ENCODE peak calls at places on chromosomes 16 and 17, in eight cellular contexts. One of them, this sample, is unnamed.

GRCh38 chr16:55273959-55274358 is 50.0 kb upstream of the IRX6 start:
- DNase-seq in left cardiac atrium: no peak
- DNase-seq in HEK293T: no peak
- DNase-seq in CD8-positive, alpha-beta memory T cell: no peak
- DNase-seq in H54: no peak
- DNase-seq in AG08396: no peak
- DNase-seq in nephron progenitor cell: no peak
- DNase-seq in foreskin fibroblast: no peak
- DNase-seq in this sample: no peak

GRCh38 chr17:7974638-7975131 is 27.7 kb upstream of the GUCY2D start:
- DNase-seq in left cardiac atrium: no peak
- DNase-seq in foreskin fibroblast: no peak
- DNase-seq in AG08396: no peak
- DNase-seq in CD8-positive, alpha-beta memory T cell: no peak
- DNase-seq in nephron progenitor cell: no peak
- DNase-seq in H54: no peak
- DNase-seq in HEK293T: no peak
- DNase-seq in this sample: no peak

GRCh38 chr17:57949649-57950048 is 5.6 kb downstream of the CUEDC1 start:
- DNase-seq in AG08396: no peak
- DNase-seq in foreskin fibroblast: peak; percentile 61
- DNase-seq in left cardiac atrium: no peak
- DNase-seq in CD8-positive, alpha-beta memory T cell: no peak
- DNase-seq in nephron progenitor cell: no peak
- DNase-seq in HEK293T: no peak
- DNase-seq in H54: no peak
- DNase-seq in this sample: no peak

GRCh38 chr16:3645504-3646347 is 8.8 kb upstream of the DNASE1 start:
- DNase-seq in left cardiac atrium: no peak
- DNase-seq in nephron progenitor cell: peak; percentile 64
- DNase-seq in H54: no peak
- DNase-seq in HEK293T: no peak
- DNase-seq in CD8-positive, alpha-beta memory T cell: no peak
- DNase-seq in foreskin fibroblast: peak; percentile 66
- DNase-seq in AG08396: peak; percentile 58
- DNase-seq in this sample: no peak

GRCh38 chr16:30068750-30069574 is 3.4 kb downstream of the ALDOA start:
- DNase-seq in left cardiac atrium: no peak
- DNase-seq in H54: no peak
- DNase-seq in CD8-positive, alpha-beta memory T cell: peak; percentile 50
- DNase-seq in foreskin fibroblast: peak; percentile 59
- DNase-seq in HEK293T: no peak
- DNase-seq in AG08396: no peak
- DNase-seq in nephron progenitor cell: no peak
- DNase-seq in this sample: peak; percentile 30

GRCh38 chr16:57670206-57670605 is 2.1 kb downstream of the ADGRG3 start:
- DNase-seq in foreskin fibroblast: no peak
- DNase-seq in HEK293T: no peak
- DNase-seq in left cardiac atrium: no peak
- DNase-seq in nephron progenitor cell: no peak
- DNase-seq in H54: no peak
- DNase-seq in CD8-positive, alpha-beta memory T cell: no peak
- DNase-seq in AG08396: no peak
- DNase-seq in this sample: no peak

GRCh38 chr16:20074089-20074956 is 633 bp upstream of the GPR139 start:
- DNase-seq in AG08396: no peak
- DNase-seq in nephron progenitor cell: no peak
- DNase-seq in H54: no peak
- DNase-seq in HEK293T: no peak
- DNase-seq in foreskin fibroblast: no peak
- DNase-seq in left cardiac atrium: no peak
- DNase-seq in CD8-positive, alpha-beta memory T cell: no peak
- DNase-seq in this sample: no peak

GRCh38 chr17:34981538-34982241 is 1.4 kb downstream of the LIG3 start:
- DNase-seq in foreskin fibroblast: peak; percentile 54
- DNase-seq in nephron progenitor cell: no peak
- DNase-seq in HEK293T: peak; percentile 53
- DNase-seq in H54: no peak
- DNase-seq in left cardiac atrium: no peak
- DNase-seq in AG08396: peak; percentile 21
- DNase-seq in CD8-positive, alpha-beta memory T cell: no peak
- DNase-seq in this sample: no peak

GRCh38 chr17:55845385-55845784 is 94.5 kb downstream of the PCTP start:
- DNase-seq in AG08396: peak; percentile 79
- DNase-seq in HEK293T: peak; percentile 53
- DNase-seq in H54: no peak
- DNase-seq in CD8-positive, alpha-beta memory T cell: no peak
- DNase-seq in foreskin fibroblast: peak; percentile 73
- DNase-seq in nephron progenitor cell: peak; percentile 78
- DNase-seq in left cardiac atrium: peak; percentile 60
- DNase-seq in this sample: no peak

GRCh38 chr16:30567991-30568638 is 3.4 kb downstream of the ZNF688 start:
- DNase-seq in AG08396: peak; percentile 56
- DNase-seq in H54: peak; percentile 62
- DNase-seq in CD8-positive, alpha-beta memory T cell: peak; percentile 61
- DNase-seq in HEK293T: no peak
- DNase-seq in foreskin fibroblast: peak; percentile 87
- DNase-seq in left cardiac atrium: no peak
- DNase-seq in nephron progenitor cell: no peak
- DNase-seq in this sample: no peak

GRCh38 chr17:79841369-79842135 is 2.3 kb upstream of the CBX4 start:
- DNase-seq in nephron progenitor cell: peak; percentile 39
- DNase-seq in AG08396: no peak
- DNase-seq in H54: no peak
- DNase-seq in HEK293T: no peak
- DNase-seq in foreskin fibroblast: no peak
- DNase-seq in left cardiac atrium: no peak
- DNase-seq in CD8-positive, alpha-beta memory T cell: no peak
- DNase-seq in this sample: peak; percentile 25

GRCh38 chr16:87757841-87758426 is 7.9 kb downstream of the KLHDC4 start:
- DNase-seq in HEK293T: no peak
- DNase-seq in left cardiac atrium: no peak
- DNase-seq in AG08396: no peak
- DNase-seq in foreskin fibroblast: peak; percentile 87
- DNase-seq in CD8-positive, alpha-beta memory T cell: no peak
- DNase-seq in H54: no peak
- DNase-seq in nephron progenitor cell: no peak
- DNase-seq in this sample: no peak